ENCODE peak calls at places on chromosomes 7 and 10, in ten cellular contexts. One of them, this sample, is unnamed.

GRCh38 chr7:66950763-66951162 is 29.7 kb downstream of the TMEM248 start:
- DNase-seq in cerebellum: no peak
- DNase-seq in retina: no peak
- DNase-seq in Calu3: no peak
- DNase-seq in neuronal stem cell: no peak
- DNase-seq in amygdala: peak
- DNase-seq in substantia nigra: no peak
- DNase-seq in T-cell: no peak
- DNase-seq in C1 segment of cervical spinal cord: no peak
- DNase-seq in stimulated activated CD4-positive, alpha-beta T cell treated with anti-CD3 and anti-CD28 coated beads, TNF-alpha, amount 100 ng/mL, for 24 hours: no peak
- DNase-seq in this sample: no peak

GRCh38 chr10:79947083-79947415 is 1.9 kb downstream of the SFTPD start:
- DNase-seq in stimulated activated CD4-positive, alpha-beta T cell treated with anti-CD3 and anti-CD28 coated beads, TNF-alpha, amount 100 ng/mL, for 24 hours: no peak
- DNase-seq in T-cell: no peak
- DNase-seq in cerebellum: no peak
- DNase-seq in neuronal stem cell: no peak
- DNase-seq in C1 segment of cervical spinal cord: no peak
- DNase-seq in Calu3: no peak
- DNase-seq in substantia nigra: no peak
- DNase-seq in retina: no peak
- DNase-seq in amygdala: no peak
- DNase-seq in this sample: peak

GRCh38 chr7:112985377-112985987 is 101.1 kb downstream of the GPR85 start:
- DNase-seq in Calu3: no peak
- DNase-seq in C1 segment of cervical spinal cord: no peak
- DNase-seq in retina: no peak
- DNase-seq in amygdala: no peak
- DNase-seq in stimulated activated CD4-positive, alpha-beta T cell treated with anti-CD3 and anti-CD28 coated beads, TNF-alpha, amount 100 ng/mL, for 24 hours: no peak
- DNase-seq in neuronal stem cell: no peak
- DNase-seq in substantia nigra: no peak
- DNase-seq in cerebellum: no peak
- DNase-seq in T-cell: no peak
- DNase-seq in this sample: no peak

GRCh38 chr10:20855398-20856038 is 41.6 kb downstream of the NEBL start:
- DNase-seq in retina: no peak
- DNase-seq in stimulated activated CD4-positive, alpha-beta T cell treated with anti-CD3 and anti-CD28 coated beads, TNF-alpha, amount 100 ng/mL, for 24 hours: no peak
- DNase-seq in neuronal stem cell: peak
- DNase-seq in substantia nigra: no peak
- DNase-seq in amygdala: no peak
- DNase-seq in cerebellum: no peak
- DNase-seq in Calu3: no peak
- DNase-seq in T-cell: no peak
- DNase-seq in C1 segment of cervical spinal cord: no peak
- DNase-seq in this sample: no peak

GRCh38 chr7:136654406-136654805 is 214.0 kb upstream of the CHRM2 start:
- DNase-seq in T-cell: no peak
- DNase-seq in retina: no peak
- DNase-seq in C1 segment of cervical spinal cord: no peak
- DNase-seq in neuronal stem cell: no peak
- DNase-seq in substantia nigra: no peak
- DNase-seq in amygdala: no peak
- DNase-seq in stimulated activated CD4-positive, alpha-beta T cell treated with anti-CD3 and anti-CD28 coated beads, TNF-alpha, amount 100 ng/mL, for 24 hours: no peak
- DNase-seq in cerebellum: no peak
- DNase-seq in Calu3: no peak
- DNase-seq in this sample: no peak

GRCh38 chr7:81624021-81624630 is 145.7 kb downstream of the HGF start:
- DNase-seq in C1 segment of cervical spinal cord: no peak
- DNase-seq in cerebellum: no peak
- DNase-seq in substantia nigra: no peak
- DNase-seq in retina: no peak
- DNase-seq in amygdala: no peak
- DNase-seq in stimulated activated CD4-positive, alpha-beta T cell treated with anti-CD3 and anti-CD28 coated beads, TNF-alpha, amount 100 ng/mL, for 24 hours: no peak
- DNase-seq in neuronal stem cell: no peak
- DNase-seq in Calu3: no peak
- DNase-seq in T-cell: no peak
- DNase-seq in this sample: no peak

GRCh38 chr7:95110707-95111106 is 203.3 kb downstream of the PPP1R9A start:
- DNase-seq in amygdala: no peak
- DNase-seq in C1 segment of cervical spinal cord: no peak
- DNase-seq in neuronal stem cell: no peak
- DNase-seq in substantia nigra: no peak
- DNase-seq in Calu3: no peak
- DNase-seq in T-cell: no peak
- DNase-seq in stimulated activated CD4-positive, alpha-beta T cell treated with anti-CD3 and anti-CD28 coated beads, TNF-alpha, amount 100 ng/mL, for 24 hours: no peak
- DNase-seq in retina: no peak
- DNase-seq in cerebellum: no peak
- DNase-seq in this sample: no peak

GRCh38 chr7:48250441-48250951 is 79.2 kb downstream of the ABCA13 start:
- DNase-seq in stimulated activated CD4-positive, alpha-beta T cell treated with anti-CD3 and anti-CD28 coated beads, TNF-alpha, amount 100 ng/mL, for 24 hours: no peak
- DNase-seq in neuronal stem cell: no peak
- DNase-seq in Calu3: peak
- DNase-seq in C1 segment of cervical spinal cord: no peak
- DNase-seq in T-cell: no peak
- DNase-seq in retina: no peak
- DNase-seq in substantia nigra: no peak
- DNase-seq in amygdala: no peak
- DNase-seq in cerebellum: no peak
- DNase-seq in this sample: no peak

GRCh38 chr10:130023454-130024230 is 59.6 kb upstream of the EBF3 start:
- DNase-seq in substantia nigra: no peak
- DNase-seq in retina: no peak
- DNase-seq in stimulated activated CD4-positive, alpha-beta T cell treated with anti-CD3 and anti-CD28 coated beads, TNF-alpha, amount 100 ng/mL, for 24 hours: no peak
- DNase-seq in C1 segment of cervical spinal cord: no peak
- DNase-seq in T-cell: no peak
- DNase-seq in neuronal stem cell: no peak
- DNase-seq in amygdala: no peak
- DNase-seq in cerebellum: no peak
- DNase-seq in Calu3: no peak
- DNase-seq in this sample: no peak

GRCh38 chr10:129023057-129023456 is 444.0 kb upstream of the MGMT start:
- DNase-seq in neuronal stem cell: no peak
- DNase-seq in T-cell: no peak
- DNase-seq in stimulated activated CD4-positive, alpha-beta T cell treated with anti-CD3 and anti-CD28 coated beads, TNF-alpha, amount 100 ng/mL, for 24 hours: no peak
- DNase-seq in amygdala: no peak
- DNase-seq in substantia nigra: no peak
- DNase-seq in C1 segment of cervical spinal cord: no peak
- DNase-seq in retina: no peak
- DNase-seq in Calu3: no peak
- DNase-seq in cerebellum: no peak
- DNase-seq in this sample: no peak

GRCh38 chr7:29609162-29610030 is 45.8 kb downstream of the PRR15 start:
- DNase-seq in neuronal stem cell: peak
- DNase-seq in amygdala: no peak
- DNase-seq in stimulated activated CD4-positive, alpha-beta T cell treated with anti-CD3 and anti-CD28 coated beads, TNF-alpha, amount 100 ng/mL, for 24 hours: no peak
- DNase-seq in T-cell: no peak
- DNase-seq in substantia nigra: no peak
- DNase-seq in C1 segment of cervical spinal cord: no peak
- DNase-seq in Calu3: peak
- DNase-seq in cerebellum: peak
- DNase-seq in retina: no peak
- DNase-seq in this sample: peak

GRCh38 chr10:79255007-79255507 is 92.2 kb upstream of the PPIF start:
- DNase-seq in cerebellum: peak
- DNase-seq in T-cell: no peak
- DNase-seq in amygdala: no peak
- DNase-seq in Calu3: no peak
- DNase-seq in C1 segment of cervical spinal cord: no peak
- DNase-seq in substantia nigra: no peak
- DNase-seq in retina: no peak
- DNase-seq in stimulated activated CD4-positive, alpha-beta T cell treated with anti-CD3 and anti-CD28 coated beads, TNF-alpha, amount 100 ng/mL, for 24 hours: no peak
- DNase-seq in neuronal stem cell: no peak
- DNase-seq in this sample: no peak

GRCh38 chr10:93916257-93917063 is 22.7 kb downstream of the SLC35G1 start:
- DNase-seq in stimulated activated CD4-positive, alpha-beta T cell treated with anti-CD3 and anti-CD28 coated beads, TNF-alpha, amount 100 ng/mL, for 24 hours: no peak
- DNase-seq in substantia nigra: no peak
- DNase-seq in Calu3: no peak
- DNase-seq in T-cell: no peak
- DNase-seq in C1 segment of cervical spinal cord: no peak
- DNase-seq in amygdala: no peak
- DNase-seq in neuronal stem cell: no peak
- DNase-seq in retina: peak
- DNase-seq in cerebellum: peak
- DNase-seq in this sample: peak

GRCh38 chr10:78299861-78300453 is 266.3 kb downstream of the RPS24 start:
- DNase-seq in stimulated activated CD4-positive, alpha-beta T cell treated with anti-CD3 and anti-CD28 coated beads, TNF-alpha, amount 100 ng/mL, for 24 hours: no peak
- DNase-seq in Calu3: no peak
- DNase-seq in amygdala: no peak
- DNase-seq in neuronal stem cell: no peak
- DNase-seq in cerebellum: no peak
- DNase-seq in substantia nigra: no peak
- DNase-seq in C1 segment of cervical spinal cord: no peak
- DNase-seq in retina: no peak
- DNase-seq in T-cell: no peak
- DNase-seq in this sample: no peak

GRCh38 chr10:15197911-15198310 is 29.4 kb upstream of the NMT2 start:
- DNase-seq in T-cell: no peak
- DNase-seq in retina: no peak
- DNase-seq in cerebellum: no peak
- DNase-seq in amygdala: no peak
- DNase-seq in neuronal stem cell: no peak
- DNase-seq in substantia nigra: no peak
- DNase-seq in stimulated activated CD4-positive, alpha-beta T cell treated with anti-CD3 and anti-CD28 coated beads, TNF-alpha, amount 100 ng/mL, for 24 hours: no peak
- DNase-seq in Calu3: no peak
- DNase-seq in C1 segment of cervical spinal cord: no peak
- DNase-seq in this sample: no peak

GRCh38 chr7:93693796-93694195 is 119.3 kb upstream of the CALCR start:
- DNase-seq in retina: no peak
- DNase-seq in cerebellum: no peak
- DNase-seq in amygdala: no peak
- DNase-seq in stimulated activated CD4-positive, alpha-beta T cell treated with anti-CD3 and anti-CD28 coated beads, TNF-alpha, amount 100 ng/mL, for 24 hours: no peak
- DNase-seq in neuronal stem cell: no peak
- DNase-seq in substantia nigra: no peak
- DNase-seq in T-cell: no peak
- DNase-seq in C1 segment of cervical spinal cord: no peak
- DNase-seq in Calu3: no peak
- DNase-seq in this sample: no peak

GRCh38 chr7:25770235-25770634 is 381.8 kb upstream of the NFE2L3 start:
- DNase-seq in Calu3: no peak
- DNase-seq in substantia nigra: no peak
- DNase-seq in C1 segment of cervical spinal cord: no peak
- DNase-seq in stimulated activated CD4-positive, alpha-beta T cell treated with anti-CD3 and anti-CD28 coated beads, TNF-alpha, amount 100 ng/mL, for 24 hours: no peak
- DNase-seq in retina: no peak
- DNase-seq in amygdala: no peak
- DNase-seq in neuronal stem cell: no peak
- DNase-seq in cerebellum: no peak
- DNase-seq in T-cell: no peak
- DNase-seq in this sample: no peak

GRCh38 chr10:119541459-119542356 is 811 bp downstream of the RGS10 start:
- DNase-seq in cerebellum: no peak
- DNase-seq in Calu3: no peak
- DNase-seq in stimulated activated CD4-positive, alpha-beta T cell treated with anti-CD3 and anti-CD28 coated beads, TNF-alpha, amount 100 ng/mL, for 24 hours: peak
- DNase-seq in amygdala: no peak
- DNase-seq in T-cell: peak
- DNase-seq in C1 segment of cervical spinal cord: no peak
- DNase-seq in substantia nigra: no peak
- DNase-seq in retina: peak
- DNase-seq in neuronal stem cell: no peak
- DNase-seq in this sample: no peak

GRCh38 chr7:112495820-112496462 is 15.2 kb downstream of the LSMEM1 start:
- DNase-seq in Calu3: peak
- DNase-seq in amygdala: peak
- DNase-seq in C1 segment of cervical spinal cord: no peak
- DNase-seq in stimulated activated CD4-positive, alpha-beta T cell treated with anti-CD3 and anti-CD28 coated beads, TNF-alpha, amount 100 ng/mL, for 24 hours: no peak
- DNase-seq in retina: no peak
- DNase-seq in T-cell: no peak
- DNase-seq in substantia nigra: no peak
- DNase-seq in neuronal stem cell: peak
- DNase-seq in cerebellum: peak
- DNase-seq in this sample: peak

GRCh38 chr10:86665868-86666267 is 2.4 kb upstream of the LDB3 start:
- DNase-seq in retina: no peak
- DNase-seq in amygdala: peak
- DNase-seq in T-cell: no peak
- DNase-seq in Calu3: no peak
- DNase-seq in stimulated activated CD4-positive, alpha-beta T cell treated with anti-CD3 and anti-CD28 coated beads, TNF-alpha, amount 100 ng/mL, for 24 hours: no peak
- DNase-seq in neuronal stem cell: no peak
- DNase-seq in substantia nigra: peak
- DNase-seq in C1 segment of cervical spinal cord: peak
- DNase-seq in cerebellum: no peak
- DNase-seq in this sample: no peak

GRCh38 chr10:17144757-17145156 is 15.1 kb upstream of the CUBN start:
- DNase-seq in C1 segment of cervical spinal cord: no peak
- DNase-seq in cerebellum: no peak
- DNase-seq in neuronal stem cell: no peak
- DNase-seq in amygdala: no peak
- DNase-seq in Calu3: no peak
- DNase-seq in stimulated activated CD4-positive, alpha-beta T cell treated with anti-CD3 and anti-CD28 coated beads, TNF-alpha, amount 100 ng/mL, for 24 hours: peak
- DNase-seq in substantia nigra: no peak
- DNase-seq in retina: no peak
- DNase-seq in T-cell: no peak
- DNase-seq in this sample: no peak

GRCh38 chr10:126171555-126171954 is 216.7 kb downstream of the ADAM12 start:
- DNase-seq in Calu3: no peak
- DNase-seq in T-cell: no peak
- DNase-seq in C1 segment of cervical spinal cord: no peak
- DNase-seq in substantia nigra: no peak
- DNase-seq in retina: no peak
- DNase-seq in neuronal stem cell: no peak
- DNase-seq in stimulated activated CD4-positive, alpha-beta T cell treated with anti-CD3 and anti-CD28 coated beads, TNF-alpha, amount 100 ng/mL, for 24 hours: no peak
- DNase-seq in amygdala: no peak
- DNase-seq in cerebellum: no peak
- DNase-seq in this sample: no peak

GRCh38 chr7:123865517-123866117 is 20.6 kb downstream of the HYAL4 start:
- DNase-seq in neuronal stem cell: peak
- DNase-seq in cerebellum: peak
- DNase-seq in amygdala: no peak
- DNase-seq in C1 segment of cervical spinal cord: no peak
- DNase-seq in stimulated activated CD4-positive, alpha-beta T cell treated with anti-CD3 and anti-CD28 coated beads, TNF-alpha, amount 100 ng/mL, for 24 hours: no peak
- DNase-seq in Calu3: peak
- DNase-seq in retina: peak
- DNase-seq in substantia nigra: no peak
- DNase-seq in T-cell: no peak
- DNase-seq in this sample: peak

GRCh38 chr10:86667421-86668181 is 710 bp upstream of the LDB3 start:
- DNase-seq in amygdala: no peak
- DNase-seq in neuronal stem cell: no peak
- DNase-seq in T-cell: no peak
- DNase-seq in cerebellum: no peak
- DNase-seq in substantia nigra: no peak
- DNase-seq in C1 segment of cervical spinal cord: no peak
- DNase-seq in retina: no peak
- DNase-seq in Calu3: no peak
- DNase-seq in stimulated activated CD4-positive, alpha-beta T cell treated with anti-CD3 and anti-CD28 coated beads, TNF-alpha, amount 100 ng/mL, for 24 hours: no peak
- DNase-seq in this sample: no peak

GRCh38 chr10:24223953-24224352 is 15.0 kb downstream of the KIAA1217 start:
- DNase-seq in amygdala: no peak
- DNase-seq in substantia nigra: no peak
- DNase-seq in neuronal stem cell: no peak
- DNase-seq in T-cell: no peak
- DNase-seq in Calu3: no peak
- DNase-seq in stimulated activated CD4-positive, alpha-beta T cell treated with anti-CD3 and anti-CD28 coated beads, TNF-alpha, amount 100 ng/mL, for 24 hours: no peak
- DNase-seq in cerebellum: no peak
- DNase-seq in retina: no peak
- DNase-seq in C1 segment of cervical spinal cord: no peak
- DNase-seq in this sample: no peak

GRCh38 chr7:99625321-99625720 is 8.6 kb downstream of the ZSCAN25 start:
- DNase-seq in T-cell: no peak
- DNase-seq in stimulated activated CD4-positive, alpha-beta T cell treated with anti-CD3 and anti-CD28 coated beads, TNF-alpha, amount 100 ng/mL, for 24 hours: no peak
- DNase-seq in substantia nigra: no peak
- DNase-seq in C1 segment of cervical spinal cord: no peak
- DNase-seq in neuronal stem cell: no peak
- DNase-seq in amygdala: no peak
- DNase-seq in retina: no peak
- DNase-seq in cerebellum: no peak
- DNase-seq in Calu3: no peak
- DNase-seq in this sample: no peak

GRCh38 chr7:416761-417624 is 102.7 kb downstream of the PDGFA start:
- DNase-seq in retina: no peak
- DNase-seq in neuronal stem cell: no peak
- DNase-seq in Calu3: no peak
- DNase-seq in substantia nigra: no peak
- DNase-seq in amygdala: no peak
- DNase-seq in cerebellum: no peak
- DNase-seq in C1 segment of cervical spinal cord: no peak
- DNase-seq in stimulated activated CD4-positive, alpha-beta T cell treated with anti-CD3 and anti-CD28 coated beads, TNF-alpha, amount 100 ng/mL, for 24 hours: no peak
- DNase-seq in T-cell: no peak
- DNase-seq in this sample: no peak

GRCh38 chr7:132214452-132214851 is 361.8 kb downstream of the PLXNA4 start:
- DNase-seq in T-cell: no peak
- DNase-seq in amygdala: no peak
- DNase-seq in retina: no peak
- DNase-seq in cerebellum: no peak
- DNase-seq in C1 segment of cervical spinal cord: no peak
- DNase-seq in neuronal stem cell: no peak
- DNase-seq in stimulated activated CD4-positive, alpha-beta T cell treated with anti-CD3 and anti-CD28 coated beads, TNF-alpha, amount 100 ng/mL, for 24 hours: no peak
- DNase-seq in substantia nigra: no peak
- DNase-seq in Calu3: no peak
- DNase-seq in this sample: no peak